ENCODE peak calls at places on chromosomes 16 and 17, in five cellular contexts. One of them, this sample, is unnamed.

GRCh38 chr17:1029196-1029911 is 32.4 kb downstream of the TIMM22 start:
- DNase-seq in dorsolateral prefrontal cortex: no peak
- DNase-seq in stimulated activated CD8-positive, alpha-beta memory T cell treated with anti-CD3 and anti-CD28 coated beads, Interleukin-4, amount 100 ng/mL, for 1 hour: no peak
- DNase-seq in NCI-H2081: no peak
- DNase-seq in amniotic epithelial cell: peak
- DNase-seq in this sample: no peak

GRCh38 chr17:55056530-55056929 is 88.0 kb downstream of the STXBP4 start:
- DNase-seq in dorsolateral prefrontal cortex: peak
- DNase-seq in stimulated activated CD8-positive, alpha-beta memory T cell treated with anti-CD3 and anti-CD28 coated beads, Interleukin-4, amount 100 ng/mL, for 1 hour: no peak
- DNase-seq in NCI-H2081: peak
- DNase-seq in amniotic epithelial cell: no peak
- DNase-seq in this sample: no peak

GRCh38 chr16:1791256-1791942 is 2.1 kb downstream of the IGFALS start:
- DNase-seq in dorsolateral prefrontal cortex: no peak
- DNase-seq in stimulated activated CD8-positive, alpha-beta memory T cell treated with anti-CD3 and anti-CD28 coated beads, Interleukin-4, amount 100 ng/mL, for 1 hour: no peak
- DNase-seq in NCI-H2081: no peak
- DNase-seq in amniotic epithelial cell: no peak
- DNase-seq in this sample: no peak

GRCh38 chr17:82016875-82017459 is 5.7 kb downstream of the CENPX start:
- DNase-seq in dorsolateral prefrontal cortex: no peak
- DNase-seq in stimulated activated CD8-positive, alpha-beta memory T cell treated with anti-CD3 and anti-CD28 coated beads, Interleukin-4, amount 100 ng/mL, for 1 hour: no peak
- DNase-seq in NCI-H2081: no peak
- DNase-seq in amniotic epithelial cell: no peak
- DNase-seq in this sample: no peak

GRCh38 chr16:19075511-19075910 is 8.1 kb downstream of the COQ7 start:
- DNase-seq in dorsolateral prefrontal cortex: no peak
- DNase-seq in stimulated activated CD8-positive, alpha-beta memory T cell treated with anti-CD3 and anti-CD28 coated beads, Interleukin-4, amount 100 ng/mL, for 1 hour: no peak
- DNase-seq in NCI-H2081: no peak
- DNase-seq in amniotic epithelial cell: no peak
- DNase-seq in this sample: no peak

GRCh38 chr17:55458977-55459376 is 37.3 kb upstream of the MMD start:
- DNase-seq in dorsolateral prefrontal cortex: no peak
- DNase-seq in stimulated activated CD8-positive, alpha-beta memory T cell treated with anti-CD3 and anti-CD28 coated beads, Interleukin-4, amount 100 ng/mL, for 1 hour: no peak
- DNase-seq in NCI-H2081: no peak
- DNase-seq in amniotic epithelial cell: peak
- DNase-seq in this sample: no peak

GRCh38 chr16:83137326-83137770 is 510.6 kb downstream of the CDH13 start:
- DNase-seq in dorsolateral prefrontal cortex: no peak
- DNase-seq in stimulated activated CD8-positive, alpha-beta memory T cell treated with anti-CD3 and anti-CD28 coated beads, Interleukin-4, amount 100 ng/mL, for 1 hour: no peak
- DNase-seq in NCI-H2081: no peak
- DNase-seq in amniotic epithelial cell: peak
- DNase-seq in this sample: no peak

GRCh38 chr17:81436294-81436849 is 41.1 kb downstream of the BAHCC1 start:
- DNase-seq in dorsolateral prefrontal cortex: no peak
- DNase-seq in stimulated activated CD8-positive, alpha-beta memory T cell treated with anti-CD3 and anti-CD28 coated beads, Interleukin-4, amount 100 ng/mL, for 1 hour: no peak
- DNase-seq in NCI-H2081: no peak
- DNase-seq in amniotic epithelial cell: no peak
- DNase-seq in this sample: no peak

GRCh38 chr16:89711601-89712475 is 8.9 kb downstream of the VPS9D1 start:
- DNase-seq in dorsolateral prefrontal cortex: no peak
- DNase-seq in stimulated activated CD8-positive, alpha-beta memory T cell treated with anti-CD3 and anti-CD28 coated beads, Interleukin-4, amount 100 ng/mL, for 1 hour: peak
- DNase-seq in NCI-H2081: peak
- DNase-seq in amniotic epithelial cell: peak
- DNase-seq in this sample: no peak

GRCh38 chr16:75377971-75378386 is 55.3 kb downstream of the CFDP1 start:
- DNase-seq in dorsolateral prefrontal cortex: peak
- DNase-seq in stimulated activated CD8-positive, alpha-beta memory T cell treated with anti-CD3 and anti-CD28 coated beads, Interleukin-4, amount 100 ng/mL, for 1 hour: no peak
- DNase-seq in NCI-H2081: no peak
- DNase-seq in amniotic epithelial cell: peak
- DNase-seq in this sample: no peak

GRCh38 chr17:56389356-56389755 is 204.1 kb upstream of the NOG start:
- DNase-seq in dorsolateral prefrontal cortex: no peak
- DNase-seq in stimulated activated CD8-positive, alpha-beta memory T cell treated with anti-CD3 and anti-CD28 coated beads, Interleukin-4, amount 100 ng/mL, for 1 hour: no peak
- DNase-seq in NCI-H2081: no peak
- DNase-seq in amniotic epithelial cell: no peak
- DNase-seq in this sample: no peak

GRCh38 chr16:78211951-78212350 is 112.5 kb downstream of the WWOX start:
- DNase-seq in dorsolateral prefrontal cortex: no peak
- DNase-seq in stimulated activated CD8-positive, alpha-beta memory T cell treated with anti-CD3 and anti-CD28 coated beads, Interleukin-4, amount 100 ng/mL, for 1 hour: no peak
- DNase-seq in NCI-H2081: no peak
- DNase-seq in amniotic epithelial cell: no peak
- DNase-seq in this sample: no peak

GRCh38 chr16:84340305-84341040 is 27.9 kb upstream of the ATP2C2 start:
- DNase-seq in dorsolateral prefrontal cortex: no peak
- DNase-seq in stimulated activated CD8-positive, alpha-beta memory T cell treated with anti-CD3 and anti-CD28 coated beads, Interleukin-4, amount 100 ng/mL, for 1 hour: no peak
- DNase-seq in NCI-H2081: no peak
- DNase-seq in amniotic epithelial cell: peak
- DNase-seq in this sample: no peak

GRCh38 chr16:2335286-2335895 is 5.1 kb downstream of the ABCA3 start:
- DNase-seq in dorsolateral prefrontal cortex: no peak
- DNase-seq in stimulated activated CD8-positive, alpha-beta memory T cell treated with anti-CD3 and anti-CD28 coated beads, Interleukin-4, amount 100 ng/mL, for 1 hour: no peak
- DNase-seq in NCI-H2081: no peak
- DNase-seq in amniotic epithelial cell: no peak
- DNase-seq in this sample: no peak

GRCh38 chr17:49986396-49987289 is 8.4 kb downstream of the DLX3 start:
- DNase-seq in dorsolateral prefrontal cortex: no peak
- DNase-seq in stimulated activated CD8-positive, alpha-beta memory T cell treated with anti-CD3 and anti-CD28 coated beads, Interleukin-4, amount 100 ng/mL, for 1 hour: no peak
- DNase-seq in NCI-H2081: no peak
- DNase-seq in amniotic epithelial cell: no peak
- DNase-seq in this sample: no peak

GRCh38 chr16:29765167-29766032 is 12.7 kb upstream of the ZG16 start:
- DNase-seq in dorsolateral prefrontal cortex: no peak
- DNase-seq in stimulated activated CD8-positive, alpha-beta memory T cell treated with anti-CD3 and anti-CD28 coated beads, Interleukin-4, amount 100 ng/mL, for 1 hour: no peak
- DNase-seq in NCI-H2081: peak
- DNase-seq in amniotic epithelial cell: no peak
- DNase-seq in this sample: no peak

GRCh38 chr16:24800586-24800985 is 45.2 kb upstream of the SLC5A11 start:
- DNase-seq in dorsolateral prefrontal cortex: no peak
- DNase-seq in stimulated activated CD8-positive, alpha-beta memory T cell treated with anti-CD3 and anti-CD28 coated beads, Interleukin-4, amount 100 ng/mL, for 1 hour: no peak
- DNase-seq in NCI-H2081: no peak
- DNase-seq in amniotic epithelial cell: peak
- DNase-seq in this sample: no peak

GRCh38 chr16:66065869-66066403 is 300.6 kb upstream of the CDH5 start:
- DNase-seq in dorsolateral prefrontal cortex: no peak
- DNase-seq in stimulated activated CD8-positive, alpha-beta memory T cell treated with anti-CD3 and anti-CD28 coated beads, Interleukin-4, amount 100 ng/mL, for 1 hour: no peak
- DNase-seq in NCI-H2081: no peak
- DNase-seq in amniotic epithelial cell: no peak
- DNase-seq in this sample: no peak

This sample was measured in SIG-M5.